ENCODE peak calls at places on chromosomes 6 and 20, in six cellular contexts. A, N, D, U, I and H are unnamed samples.
A peak's percentile ranks its signal among the peaks of the same experiment; 100 is the strongest.

GRCh38 chr20:2749951-2750342 is 50.5 kb downstream of the CPXM1 start:
- DNase-seq in A (no peak), N (no peak), D (no peak), U (no peak), I (no peak), H (no peak)

GRCh38 chr6:111357680-111358079 is 125.3 kb downstream of the REV3L start:
- DNase-seq in A (no peak), N (no peak), D (no peak), U (no peak), I (no peak), H (no peak)

GRCh38 chr6:52020961-52021570 is 66.3 kb downstream of the PKHD1 start:
- DNase-seq in A (peak; percentile 34), N (peak; percentile 27), D (no peak), U (no peak), I (no peak), H (no peak)

GRCh38 chr6:122063090-122063489 is 336.4 kb upstream of the HSF2 start:
- DNase-seq in A (no peak), N (no peak), D (no peak), U (no peak), I (no peak), H (no peak)

GRCh38 chr6:45930419-45931059 is 85.1 kb downstream of the CLIC5 start:
- DNase-seq in A (peak; percentile 41), N (peak; percentile 71), D (peak; percentile 24), U (peak; percentile 74), I (peak; percentile 39), H (peak; percentile 13)

GRCh38 chr6:10460096-10460495 is 45.2 kb upstream of the TFAP2A start:
- DNase-seq in A (no peak), N (no peak), D (no peak), U (no peak), I (no peak), H (no peak)

GRCh38 chr6:17714879-17715860 is 8.4 kb upstream of the NUP153 start:
- DNase-seq in A (peak; percentile 98), N (peak; percentile 93), D (peak; percentile 80), U (no peak), I (no peak), H (peak; percentile 77)

GRCh38 chr20:3045042-3045815 is 623 bp upstream of the MRPS26 start:
- DNase-seq in A (peak; percentile 86), N (peak; percentile 80), D (peak; percentile 49), U (no peak), I (peak; percentile 72), H (peak; percentile 71)

GRCh38 chr6:92329416-92329815 is 1089.9 kb downstream of the EPHA7 start:
- DNase-seq in A (peak; percentile 63), N (no peak), D (peak; percentile 4), U (no peak), I (no peak), H (no peak)

GRCh38 chr6:73515204-73516101 is 5.4 kb downstream of the EEF1A1 start:
- DNase-seq in A (peak; percentile 88), N (peak; percentile 86), D (peak; percentile 50), U (no peak), I (peak; percentile 41), H (peak; percentile 48)

GRCh38 chr6:166027761-166028160 is 139.9 kb downstream of the TBXT start:
- DNase-seq in A (peak; percentile 61), N (peak; percentile 36), D (no peak), U (no peak), I (no peak), H (no peak)

GRCh38 chr20:24693466-24694156 is 224.2 kb downstream of the SYNDIG1 start:
- DNase-seq in A (no peak), N (no peak), D (no peak), U (peak; percentile 51), I (no peak), H (no peak)

GRCh38 chr6:126657556-126658129 is 317.7 kb downstream of the CENPW start:
- DNase-seq in A (peak; percentile 44), N (peak; percentile 47), D (no peak), U (no peak), I (no peak), H (peak; percentile 8)

GRCh38 chr6:14747881-14748520 is 497.9 kb upstream of the JARID2 start:
- DNase-seq in A (peak; percentile 57), N (peak; percentile 36), D (no peak), U (no peak), I (no peak), H (no peak)

GRCh38 chr20:33606114-33606771 is 55.9 kb upstream of the C20orf144 start:
- DNase-seq in A (no peak), N (no peak), D (no peak), U (no peak), I (no peak), H (no peak)

GRCh38 chr6:157763129-157763893 is 59.7 kb upstream of the SNX9 start:
- DNase-seq in A (peak; percentile 65), N (peak; percentile 59), D (no peak), U (peak; percentile 93), I (peak; percentile 99), H (no peak)

GRCh38 chr6:105397987-105398386 is 4.9 kb downstream of the PREP start:
- DNase-seq in A (no peak), N (no peak), D (no peak), U (no peak), I (no peak), H (no peak)

GRCh38 chr20:19658137-19658536 is 99.9 kb upstream of the RIN2 start:
- DNase-seq in A (no peak), N (no peak), D (no peak), U (peak; percentile 64), I (no peak), H (no peak)

GRCh38 chr20:3673551-3674070 is 8.2 kb downstream of the ADAM33 start:
- DNase-seq in A (no peak), N (no peak), D (no peak), U (no peak), I (no peak), H (no peak)

GRCh38 chr6:87483929-87484328 is 11.2 kb downstream of the SLC35A1 start:
- DNase-seq in A (peak; percentile 43), N (peak; percentile 63), D (no peak), U (no peak), I (no peak), H (no peak)

GRCh38 chr6:107488875-107489635 is 862 bp upstream of the SOBP start:
- DNase-seq in A (peak; percentile 20), N (peak; percentile 20), D (no peak), U (peak; percentile 69), I (peak; percentile 5), H (no peak)

GRCh38 chr20:34817072-34817471 is 8.4 kb downstream of the NCOA6 start:
- DNase-seq in A (no peak), N (no peak), D (no peak), U (no peak), I (no peak), H (no peak)

GRCh38 chr6:118580585-118581419 is 32.7 kb downstream of the PLN start:
- DNase-seq in A (peak; percentile 78), N (peak; percentile 81), D (peak; percentile 30), U (no peak), I (peak; percentile 38), H (peak; percentile 59)

GRCh38 chr6:1088441-1089001 is 223.4 kb upstream of the FOXQ1 start:
- DNase-seq in A (no peak), N (no peak), D (no peak), U (no peak), I (no peak), H (no peak)

GRCh38 chr20:38198238-38198861 is 33.3 kb upstream of the TGM2 start:
- DNase-seq in A (peak; percentile 73), N (no peak), D (no peak), U (no peak), I (no peak), H (peak; percentile 38)

GRCh38 chr6:144219056-144219685 is 66.0 kb upstream of the UTRN start:
- DNase-seq in A (peak; percentile 71), N (peak; percentile 64), D (no peak), U (no peak), I (no peak), H (peak; percentile 23)

GRCh38 chr6:37170273-37171140 is 555 bp downstream of the PIM1 start:
- DNase-seq in A (peak; percentile 28), N (no peak), D (no peak), U (peak; percentile 84), I (peak; percentile 50), H (no peak)

DNA sequence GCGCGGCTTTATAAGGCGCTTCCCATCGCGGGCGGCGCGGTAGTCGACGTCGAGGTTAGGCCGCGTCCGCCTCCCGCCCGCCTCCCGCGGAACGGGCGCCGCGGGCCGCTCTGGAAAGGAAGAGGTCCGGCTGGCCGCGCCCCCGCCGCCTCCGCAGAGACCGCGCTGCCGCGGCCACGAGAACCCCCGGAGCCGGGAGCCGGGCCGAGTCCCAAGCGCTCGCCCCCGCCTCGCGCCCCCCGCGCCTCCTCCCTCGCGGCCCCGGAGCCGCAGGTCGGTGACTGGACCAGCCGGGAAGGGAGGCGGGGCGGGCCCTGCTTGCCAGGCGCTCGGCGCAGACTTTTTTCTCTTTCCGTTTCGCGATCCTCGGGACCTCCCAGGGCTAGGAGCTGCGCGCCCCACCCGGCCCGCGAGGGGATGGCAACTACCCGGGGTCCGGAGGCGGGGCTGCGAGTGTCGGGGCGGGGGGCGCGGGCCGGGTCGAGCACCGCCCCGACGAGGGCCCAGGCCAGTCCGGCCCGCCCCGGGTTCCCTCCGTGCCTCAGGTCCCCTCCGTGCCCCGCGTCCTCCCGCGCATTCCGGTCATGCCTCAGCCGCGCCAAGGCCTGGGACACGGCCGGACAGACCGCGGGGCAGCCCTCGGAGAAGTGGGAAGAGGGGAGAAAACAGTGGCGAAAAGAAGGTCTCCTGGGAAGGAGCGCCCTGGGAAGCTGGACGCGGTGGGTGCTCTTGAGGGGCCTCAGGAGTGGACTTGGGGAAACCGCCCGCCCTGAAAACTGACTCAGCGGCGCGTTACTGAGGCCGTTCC is 421 bp upstream of the PXDC1 start:
- DNase-seq in A (peak; percentile 93), N (peak; percentile 94), D (peak; percentile 86), U (peak; percentile 95), I (peak; percentile 84), H (peak; percentile 84)
- H3K4me3 ChIP-seq in A (peak overlapping the region; percentile 99), N (peak overlapping the region; percentile 76), D (peak overlapping the region; percentile 90), U (peak overlapping the region; percentile 81), I (peak overlapping the region; percentile 60), H (peak overlapping the region; percentile 86)

GRCh38 chr6:169428532-169428931 is 174.9 kb upstream of the THBS2 start:
- DNase-seq in A (no peak), N (no peak), D (no peak), U (no peak), I (no peak), H (no peak)

GRCh38 chr6:169429001-169429400 is 175.4 kb upstream of the THBS2 start:
- DNase-seq in A (no peak), N (no peak), D (no peak), U (no peak), I (no peak), H (no peak)

GRCh38 chr6:169426611-169427010 is 173.0 kb upstream of the THBS2 start:
- DNase-seq in A (no peak), N (no peak), D (no peak), U (no peak), I (no peak), H (no peak)

GRCh38 chr6:169425628-169426370 is 172.2 kb upstream of the THBS2 start:
- DNase-seq in A (no peak), N (peak; percentile 54), D (no peak), U (no peak), I (no peak), H (no peak)

GRCh38 chr6:169427856-169428255 is 174.2 kb upstream of the THBS2 start:
- DNase-seq in A (peak; percentile 80), N (peak; percentile 85), D (peak; percentile 48), U (no peak), I (no peak), H (peak; percentile 46)
- H3K4me3 ChIP-seq in A (peak overlapping the region; percentile 16), N (no peak overlapping the region), D (peak overlapping the region; percentile 23), U (no peak overlapping the region), I (no peak overlapping the region), H (no peak overlapping the region)

GRCh38 chr6:85126448-85127178 is 323.3 kb upstream of the NT5E start:
- DNase-seq in A (peak; percentile 2), N (peak; percentile 59), D (no peak), U (no peak), I (no peak), H (no peak)
- H3K4me3 ChIP-seq in A (no peak overlapping the region), N (no peak overlapping the region), D (no peak overlapping the region), U (no peak overlapping the region), I (no peak overlapping the region), H (no peak overlapping the region)

GRCh38 chr6:110357298-110357695 is 852 bp downstream of the METTL24 start:
- DNase-seq in A (no peak), N (no peak), D (no peak), U (no peak), I (no peak), H (no peak)
- H3K4me3 ChIP-seq in A (peak overlapping the region; percentile 2), N (peak overlapping the region; percentile 22), D (peak overlapping the region; percentile 41), U (peak overlapping the region; percentile 56), I (peak overlapping the region; percentile 44), H (peak overlapping the region; percentile 34)